ENCODE peak calls at places on chromosomes 2 and 18, in nine cellular contexts. O is heart right ventricle, X is fibroblast of lung, W is skeletal muscle cell, G is right cardiac atrium, Z is heart left ventricle, L is HL-60, B is left lung, K is colonic mucosa. Q is an unnamed sample.

GRCh38 chr2:20217041-20217970 is 7.6 kb downstream of the SDC1 start:
- DNase-seq in G (no peak), O (no peak), W (no peak), Z (peak), L (no peak), B (peak), X (no peak), K (no peak), Q (no peak)

GRCh38 chr2:196594158-196594557 is 45.4 kb upstream of the CCDC150 start:
- DNase-seq in Z (no peak), O (no peak), G (peak), W (no peak), K (no peak), X (no peak), L (no peak), B (no peak), Q (no peak)

GRCh38 chr2:190635781-190636180 is 13.1 kb upstream of the NAB1 start:
- DNase-seq in W (no peak), Z (no peak), O (no peak), B (no peak), G (no peak), X (no peak), K (no peak), L (no peak), Q (no peak)

GRCh38 chr2:23574919-23575654 is 190.1 kb downstream of the KLHL29 start:
- DNase-seq in X (no peak), Z (peak), W (no peak), O (no peak), G (no peak), B (no peak), L (no peak), K (no peak), Q (no peak)

GRCh38 chr18:4400911-4401310 is 54.2 kb downstream of the DLGAP1 start:
- DNase-seq in Z (no peak), K (no peak), X (no peak), G (no peak), B (no peak), O (no peak), W (no peak), L (no peak), Q (peak)

GRCh38 chr2:232588680-232589585 is 38.4 kb downstream of the EIF4E2 start:
- DNase-seq in O (peak), W (peak), B (no peak), L (no peak), Z (no peak), X (peak), K (peak), G (peak), Q (no peak)

GRCh38 chr18:75161629-75162028 is 47.3 kb downstream of the PTGR3 start:
- DNase-seq in B (peak), L (peak), O (peak), Z (no peak), W (no peak), G (no peak), K (peak), X (no peak), Q (no peak)

GRCh38 chr2:141384676-141385075 is 746.1 kb downstream of the LRP1B start:
- DNase-seq in W (no peak), O (no peak), L (no peak), X (peak), G (no peak), B (no peak), Z (no peak), K (no peak), Q (peak)

GRCh38 chr18:58615150-58616132 is 13.4 kb downstream of the ALPK2 start:
- DNase-seq in O (no peak), Z (no peak), X (no peak), W (no peak), B (no peak), K (peak), L (peak), G (no peak), Q (no peak)

GRCh38 chr2:100214265-100214961 is 72.0 kb upstream of the AFF3 start:
- DNase-seq in X (no peak), Z (no peak), L (peak), B (no peak), O (peak), G (peak), W (no peak), K (no peak), Q (no peak)

GRCh38 chr2:238231251-238231793 is 8.5 kb downstream of the HES6 start:
- DNase-seq in B (peak), O (peak), X (peak), L (no peak), G (peak), W (no peak), Z (peak), K (peak), Q (no peak)
- H3K4me3 ChIP-seq in B (peak), O (peak), X (peak), L (no peak), G (peak), W (peak), Z (peak), K (peak), Q (no peak)

GRCh38 chr2:230957756-230958391 is 32.8 kb upstream of the GPR55 start:
- DNase-seq in L (no peak), X (no peak), G (no peak), O (no peak), B (no peak), W (no peak), Z (no peak), K (no peak), Q (no peak)

GRCh38 chr2:230955163-230955779 is 30.2 kb upstream of the GPR55 start:
- DNase-seq in W (no peak), O (no peak), Z (no peak), L (no peak), G (no peak), K (no peak), X (no peak), B (no peak), Q (no peak)

GRCh38 chr2:230958803-230959756 is 34.0 kb upstream of the GPR55 start:
- DNase-seq in O (no peak), G (no peak), W (no peak), X (no peak), L (no peak), B (no peak), K (peak), Z (no peak), Q (no peak)

GRCh38 chr2:230954738-230955137 is 29.7 kb upstream of the GPR55 start:
- DNase-seq in L (no peak), W (no peak), O (no peak), Z (no peak), K (no peak), G (no peak), X (no peak), B (no peak), Q (no peak)

GRCh38 chr2:230956827-230957755 is 32.0 kb upstream of the GPR55 start:
- DNase-seq in W (peak), X (peak), Z (peak), B (peak), L (no peak), K (peak), G (no peak), O (no peak), Q (peak)
- H3K4me3 ChIP-seq in W (peak), X (peak), Z (peak), B (peak), L (no peak), K (peak), G (peak), O (peak), Q (peak)

GRCh38 chr2:177616066-177616465 is 223.5 kb downstream of the AGPS start:
- DNase-seq in W (no peak), L (no peak), B (no peak), G (no peak), O (no peak), X (no peak), K (no peak), Z (no peak), Q (no peak)

GRCh38 chr2:177618270-177619253 is 226.0 kb downstream of the AGPS start:
- DNase-seq in K (peak), L (peak), O (peak), W (peak), G (peak), Z (peak), B (peak), X (peak), Q (peak)

GRCh38 chr2:177616731-177617130 is 224.2 kb downstream of the AGPS start:
- DNase-seq in W (no peak), L (no peak), O (no peak), X (no peak), B (no peak), G (no peak), Z (no peak), K (no peak), Q (no peak)

GRCh38 chr2:177622516-177622915 is 229.9 kb downstream of the AGPS start:
- DNase-seq in K (no peak), G (no peak), W (no peak), Z (no peak), O (no peak), X (no peak), B (no peak), L (no peak), Q (peak)

DNA sequence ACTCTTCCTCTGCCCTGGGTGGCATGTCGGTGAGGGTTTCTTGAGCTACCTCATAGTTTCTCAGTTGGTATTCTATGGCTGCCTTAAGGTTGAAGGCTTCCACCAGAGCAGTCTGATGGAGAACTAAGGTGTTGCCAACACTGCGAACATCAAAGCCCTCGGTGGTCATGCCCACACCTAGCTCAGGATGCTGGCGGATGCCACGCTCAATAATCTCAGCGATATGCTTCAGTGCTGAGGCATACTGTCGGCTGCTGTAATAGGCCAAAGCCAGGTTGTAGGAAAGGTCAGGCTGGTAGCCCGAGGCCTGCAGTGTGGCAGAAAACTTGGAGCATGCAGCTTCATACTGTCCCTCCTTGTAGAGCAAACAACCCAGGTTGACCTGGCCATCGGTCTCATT is 225.3 kb downstream of the AGPS start:
- DNase-seq in B (no peak), W (no peak), Z (no peak), G (no peak), L (no peak), K (no peak), X (no peak), O (no peak), Q (no peak)
- H3K4me3 ChIP-seq in B (peak), W (peak), Z (peak), G (peak), L (no peak), K (peak), X (peak), O (peak), Q (peak)

DNA sequence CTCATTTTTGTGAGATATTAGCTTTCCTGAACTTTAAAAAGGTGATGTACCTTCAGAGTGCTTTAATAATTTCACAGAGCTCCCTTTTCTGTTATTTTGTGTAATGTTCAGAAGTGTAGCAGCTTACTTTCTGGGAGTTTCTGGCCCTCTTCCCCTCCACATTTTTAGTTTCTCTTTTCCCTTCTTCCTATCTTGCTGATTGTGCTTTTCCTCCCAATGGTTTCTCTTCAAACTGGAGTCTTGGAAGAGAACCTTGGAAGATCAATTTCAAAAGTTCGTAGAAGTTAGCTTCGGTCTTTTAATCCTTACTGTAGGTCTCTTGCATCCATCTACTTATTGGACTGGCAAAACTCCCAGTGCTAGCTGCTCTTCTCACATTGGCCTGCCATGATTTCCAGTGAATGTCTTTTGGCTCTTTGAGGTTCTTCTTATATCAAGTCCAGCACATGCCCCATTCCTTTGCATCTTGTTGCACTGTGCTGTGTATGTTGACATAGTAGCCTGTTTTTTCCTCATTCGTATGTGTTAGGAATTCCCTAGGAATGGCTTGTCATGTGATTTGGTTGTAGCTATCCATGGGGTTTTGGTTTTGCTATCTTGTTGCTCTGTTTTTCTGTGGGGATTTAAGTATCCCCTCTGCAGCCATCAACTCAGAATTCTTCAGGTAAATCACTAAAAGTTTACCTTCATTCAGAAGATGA is 7.8 kb downstream of the CCNT2 start:
- DNase-seq in X (peak), W (no peak), Z (no peak), G (no peak), B (no peak), L (no peak), O (no peak), K (no peak), Q (no peak)
- H3K4me3 ChIP-seq in X (no peak), W (no peak), Z (no peak), G (no peak), B (no peak), L (no peak), O (no peak), K (no peak), Q (no peak)

GRCh38 chr2:11498126-11498473 is 32.1 kb upstream of the E2F6 start:
- DNase-seq in Z (no peak), L (no peak), O (no peak), B (no peak), K (no peak), W (no peak), G (no peak), X (no peak), Q (no peak)
- H3K4me3 ChIP-seq in Z (no peak), L (no peak), O (no peak), B (no peak), K (no peak), W (no peak), G (no peak), X (no peak), Q (no peak)

DNA sequence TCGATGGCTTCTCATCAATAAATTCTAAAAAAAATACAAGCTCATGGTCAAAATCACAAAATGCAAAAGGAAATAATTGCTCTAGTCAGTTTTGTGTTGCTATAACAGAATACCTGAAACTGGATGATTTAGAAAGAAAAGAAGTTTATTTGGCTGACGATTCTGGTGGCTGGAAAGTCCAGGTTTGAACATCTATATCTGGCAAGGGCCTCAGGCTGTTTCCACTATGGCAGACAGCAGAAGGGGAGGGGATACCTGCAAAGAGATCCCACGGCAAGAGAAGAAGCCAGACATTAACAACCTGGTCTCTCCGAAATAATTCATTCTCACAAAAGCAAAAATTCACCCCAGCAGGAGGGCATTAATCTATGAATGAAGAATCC is 34.8 kb upstream of the TMEM17 start:
- DNase-seq in G (no peak), Z (no peak), X (no peak), O (no peak), W (no peak), B (no peak), K (no peak), L (no peak), Q (no peak)
- H3K4me3 ChIP-seq in G (no peak), Z (no peak), X (no peak), O (no peak), W (no peak), B (no peak), K (no peak), L (no peak), Q (no peak)

Q was measured in A673.